ENCODE peak calls at places on chromosome 15, in six cellular contexts. N is mesothelial cell of epicardium; M is naive thymus-derived CD4-positive, alpha-beta T cell; V is NCI-H510A treated with DMSO at 0.1 percent for 48 hours; P is GOT3; R is KBM-7. U is an unnamed sample.

GRCh38 chr15:69535101-69535638 is 82.6 kb downstream of the RPLP1 start:
- DNase-seq in N (no peak), M (no peak), V (no peak), P (no peak), R (no peak), U (no peak)

GRCh38 chr15:60643490-60644040 is 164.6 kb upstream of the ICE2 start:
- DNase-seq in N (no peak), M (no peak), V (no peak), P (no peak), R (no peak), U (no peak)

GRCh38 chr15:35130245-35130644 is 45.1 kb upstream of the NANOGP8 start:
- DNase-seq in N (no peak), M (no peak), V (no peak), P (no peak), R (no peak), U (no peak)

GRCh38 chr15:67784057-67784781 is 41.1 kb upstream of the SKOR1 start:
- DNase-seq in N (no peak), M (no peak), V (peak; percentile 4), P (no peak), R (peak; percentile 98), U (no peak)

GRCh38 chr15:48392356-48392755 is 61.1 kb downstream of the DUT start:
- DNase-seq in N (no peak), M (no peak), V (no peak), P (no peak), R (no peak), U (no peak)

GRCh38 chr15:82788496-82788895 is 17.4 kb downstream of the FSD2 start:
- DNase-seq in N (no peak), M (no peak), V (no peak), P (no peak), R (no peak), U (no peak)

GRCh38 chr15:101490922-101491738 is 1.6 kb upstream of the PCSK6 start:
- DNase-seq in N (no peak), M (no peak), V (no peak), P (no peak), R (no peak), U (no peak)

GRCh38 chr15:70284438-70285214 is 186.9 kb upstream of the TLE3 start:
- DNase-seq in N (no peak), M (no peak), V (no peak), P (no peak), R (no peak), U (no peak)

GRCh38 chr15:101409621-101410020 is 79.9 kb downstream of the PCSK6 start:
- DNase-seq in N (no peak), M (no peak), V (no peak), P (no peak), R (no peak), U (no peak)

GRCh38 chr15:101578443-101578894 is 73.7 kb downstream of the TM2D3 start:
- DNase-seq in N (no peak), M (no peak), V (no peak), P (no peak), R (peak; percentile 61), U (no peak)

GRCh38 chr15:92797168-92798052 is 102.7 kb upstream of the CHD2 start:
- DNase-seq in N (no peak), M (peak; percentile 77), V (peak; percentile 94), P (no peak), R (peak; percentile 83), U (no peak)

GRCh38 chr15:79007066-79007465 is 62.2 kb upstream of the CTSH start:
- DNase-seq in N (no peak), M (no peak), V (no peak), P (no peak), R (peak; percentile 85), U (no peak)

GRCh38 chr15:83943849-83944404 is 290.0 kb downstream of the ADAMTSL3 start:
- DNase-seq in N (no peak), M (no peak), V (no peak), P (no peak), R (no peak), U (no peak)

GRCh38 chr15:32993285-32993684 is 201.2 kb downstream of the FMN1 start:
- DNase-seq in N (no peak), M (no peak), V (no peak), P (no peak), R (no peak), U (no peak)

GRCh38 chr15:25894371-25894902 is 31.3 kb upstream of the ATP10A start:
- DNase-seq in N (no peak), M (no peak), V (no peak), P (no peak), R (no peak), U (no peak)

GRCh38 chr15:74773731-74774252 is 8.1 kb upstream of the CSK start:
- DNase-seq in N (no peak), M (no peak), V (no peak), P (no peak), R (no peak), U (no peak)

GRCh38 chr15:42490246-42490742 is 647 bp downstream of the ZNF106 start:
- DNase-seq in N (no peak), M (peak; percentile 20), V (no peak), P (no peak), R (peak; percentile 52), U (no peak)

GRCh38 chr15:47997712-47998111 is 123.1 kb upstream of the SLC24A5 start:
- DNase-seq in N (no peak), M (no peak), V (no peak), P (no peak), R (no peak), U (no peak)

GRCh38 chr15:66591322-66591862 is 25.6 kb upstream of the LCTL start:
- DNase-seq in N (no peak), M (no peak), V (no peak), P (no peak), R (no peak), U (no peak)

GRCh38 chr15:34365836-34366235 is 1.2 kb downstream of the LPCAT4 start:
- DNase-seq in N (no peak), M (no peak), V (no peak), P (no peak), R (no peak), U (no peak)

GRCh38 chr15:66796343-66796742 is 94.3 kb downstream of the SMAD6 start:
- DNase-seq in N (no peak), M (no peak), V (no peak), P (no peak), R (no peak), U (no peak)

GRCh38 chr15:91538782-91539181 is 314.7 kb upstream of the SLCO3A1 start:
- DNase-seq in N (no peak), M (no peak), V (no peak), P (no peak), R (no peak), U (no peak)

GRCh38 chr15:78065284-78065872 is 12.1 kb downstream of the TBC1D2B start:
- DNase-seq in N (no peak), M (no peak), V (no peak), P (peak; percentile 28), R (peak; percentile 87), U (no peak)

U was measured in occipital lobe.